ENCODE peak calls at places on chromosomes 5 and 9, in ten cellular contexts. One of them, this sample, is unnamed.

GRCh38 chr5:150621301-150621700 is 19.2 kb upstream of the SYNPO start:
- DNase-seq in heart left ventricle: no peak
- DNase-seq in IMR-90: no peak
- DNase-seq in tibial nerve: no peak
- DNase-seq in NB4: no peak
- DNase-seq in adrenal gland: no peak
- DNase-seq in H1: no peak
- DNase-seq in GM12878: no peak
- DNase-seq in thyroid gland: no peak
- DNase-seq in H54: no peak
- DNase-seq in this sample: no peak

GRCh38 chr5:63250939-63251338 is 672.3 kb downstream of the LRRC70 start:
- DNase-seq in adrenal gland: no peak
- DNase-seq in GM12878: no peak
- DNase-seq in NB4: no peak
- DNase-seq in IMR-90: no peak
- DNase-seq in heart left ventricle: no peak
- DNase-seq in H54: no peak
- DNase-seq in H1: no peak
- DNase-seq in tibial nerve: no peak
- DNase-seq in thyroid gland: no peak
- DNase-seq in this sample: no peak

GRCh38 chr5:159533197-159533596 is 202.9 kb upstream of the IL12B start:
- DNase-seq in GM12878: no peak
- DNase-seq in adrenal gland: no peak
- DNase-seq in heart left ventricle: no peak
- DNase-seq in thyroid gland: no peak
- DNase-seq in H54: no peak
- DNase-seq in tibial nerve: no peak
- DNase-seq in IMR-90: peak
- DNase-seq in H1: no peak
- DNase-seq in NB4: no peak
- DNase-seq in this sample: no peak

GRCh38 chr9:4303002-4303401 is 3.1 kb upstream of the GLIS3 start:
- DNase-seq in H54: no peak
- DNase-seq in thyroid gland: no peak
- DNase-seq in tibial nerve: no peak
- DNase-seq in IMR-90: peak
- DNase-seq in NB4: no peak
- DNase-seq in heart left ventricle: no peak
- DNase-seq in GM12878: no peak
- DNase-seq in adrenal gland: no peak
- DNase-seq in H1: no peak
- DNase-seq in this sample: no peak

GRCh38 chr5:53779541-53779981 is 219.1 kb downstream of the NDUFS4 start:
- DNase-seq in heart left ventricle: peak
- DNase-seq in tibial nerve: no peak
- DNase-seq in H54: peak
- DNase-seq in thyroid gland: peak
- DNase-seq in adrenal gland: peak
- DNase-seq in H1: no peak
- DNase-seq in IMR-90: peak
- DNase-seq in NB4: no peak
- DNase-seq in GM12878: no peak
- DNase-seq in this sample: no peak

GRCh38 chr9:123712399-123712798 is 217.5 kb downstream of the DENND1A start:
- DNase-seq in H1: no peak
- DNase-seq in adrenal gland: no peak
- DNase-seq in tibial nerve: no peak
- DNase-seq in NB4: no peak
- DNase-seq in heart left ventricle: no peak
- DNase-seq in H54: no peak
- DNase-seq in GM12878: no peak
- DNase-seq in IMR-90: peak
- DNase-seq in thyroid gland: no peak
- DNase-seq in this sample: no peak

GRCh38 chr5:167573274-167574127 is 717.9 kb upstream of the WWC1 start:
- DNase-seq in NB4: no peak
- DNase-seq in H1: peak
- DNase-seq in H54: peak
- DNase-seq in IMR-90: peak
- DNase-seq in adrenal gland: peak
- DNase-seq in heart left ventricle: no peak
- DNase-seq in thyroid gland: peak
- DNase-seq in tibial nerve: no peak
- DNase-seq in GM12878: no peak
- DNase-seq in this sample: no peak

GRCh38 chr9:88651682-88652633 is 117.0 kb downstream of the NXNL2 start:
- DNase-seq in adrenal gland: peak
- DNase-seq in IMR-90: peak
- DNase-seq in heart left ventricle: peak
- DNase-seq in H1: no peak
- DNase-seq in H54: peak
- DNase-seq in NB4: peak
- DNase-seq in GM12878: no peak
- DNase-seq in tibial nerve: peak
- DNase-seq in thyroid gland: peak
- DNase-seq in this sample: no peak

GRCh38 chr5:43363445-43364152 is 48.6 kb downstream of the CCL28 start:
- DNase-seq in heart left ventricle: no peak
- DNase-seq in adrenal gland: no peak
- DNase-seq in NB4: no peak
- DNase-seq in GM12878: no peak
- DNase-seq in H1: no peak
- DNase-seq in tibial nerve: no peak
- DNase-seq in H54: no peak
- DNase-seq in thyroid gland: peak
- DNase-seq in IMR-90: no peak
- DNase-seq in this sample: no peak

GRCh38 chr9:130478152-130478551 is 33.4 kb downstream of the ASS1 start:
- DNase-seq in adrenal gland: no peak
- DNase-seq in tibial nerve: no peak
- DNase-seq in IMR-90: no peak
- DNase-seq in H1: no peak
- DNase-seq in heart left ventricle: no peak
- DNase-seq in thyroid gland: no peak
- DNase-seq in NB4: no peak
- DNase-seq in H54: no peak
- DNase-seq in GM12878: no peak
- DNase-seq in this sample: no peak

DNA sequence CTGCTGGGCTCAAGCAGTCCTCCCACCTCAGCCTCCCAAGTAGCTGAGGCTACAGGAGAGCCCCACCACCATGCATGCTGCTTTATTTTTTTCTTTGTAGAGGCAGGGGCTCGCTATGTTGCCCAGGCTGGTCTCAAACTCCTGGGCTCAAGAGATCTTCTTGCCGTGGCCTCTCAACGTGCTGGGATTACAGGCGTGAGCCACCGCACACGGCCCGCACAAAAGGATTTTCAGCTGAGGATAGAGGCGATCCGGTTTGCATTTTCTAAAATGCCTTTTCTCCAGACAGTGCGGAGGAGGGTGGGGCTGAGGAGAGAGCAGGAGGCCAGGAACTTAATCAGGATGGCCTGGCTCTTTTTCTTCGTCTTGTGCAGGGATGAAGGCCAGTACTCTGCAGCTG is 6.9 kb downstream of the HRH2 start:
- DNase-seq in GM12878: no peak
- DNase-seq in thyroid gland: no peak
- DNase-seq in H54: no peak
- DNase-seq in tibial nerve: no peak
- DNase-seq in IMR-90: no peak
- DNase-seq in adrenal gland: no peak
- DNase-seq in NB4: no peak
- DNase-seq in H1: no peak
- DNase-seq in heart left ventricle: no peak
- DNase-seq in this sample: no peak
- TF ChIP-seq POLR2A in GM12878: no peak
- TF ChIP-seq POLR2A in thyroid gland: no peak
- TF ChIP-seq POLR2A in H54: no peak
- TF ChIP-seq POLR2A in tibial nerve: no peak
- TF ChIP-seq POLR2A in IMR-90: no peak
- TF ChIP-seq POLR2A in adrenal gland: no peak
- TF ChIP-seq POLR2A in NB4: no peak
- TF ChIP-seq POLR2A in H1: no peak
- TF ChIP-seq POLR2A in heart left ventricle: no peak
- TF ChIP-seq POLR2A in this sample: no peak

GRCh38 chr5:103245773-103246172 is 12.8 kb upstream of the MACIR start:
- DNase-seq in H54: no peak
- DNase-seq in GM12878: no peak
- DNase-seq in heart left ventricle: no peak
- DNase-seq in adrenal gland: no peak
- DNase-seq in thyroid gland: no peak
- DNase-seq in tibial nerve: no peak
- DNase-seq in NB4: no peak
- DNase-seq in IMR-90: no peak
- DNase-seq in H1: no peak
- DNase-seq in this sample: no peak
- TF ChIP-seq POLR2A in H54: no peak
- TF ChIP-seq POLR2A in GM12878: no peak
- TF ChIP-seq POLR2A in heart left ventricle: no peak
- TF ChIP-seq POLR2A in adrenal gland: no peak
- TF ChIP-seq POLR2A in thyroid gland: no peak
- TF ChIP-seq POLR2A in tibial nerve: no peak
- TF ChIP-seq POLR2A in NB4: no peak
- TF ChIP-seq POLR2A in IMR-90: no peak
- TF ChIP-seq POLR2A in H1: no peak
- TF ChIP-seq POLR2A in this sample: no peak

GRCh38 chr9:134206317-134207300 is 42.2 kb upstream of the RNU6ATAC start:
- DNase-seq in H1: no peak
- DNase-seq in thyroid gland: no peak
- DNase-seq in tibial nerve: no peak
- DNase-seq in NB4: no peak
- DNase-seq in adrenal gland: no peak
- DNase-seq in H54: no peak
- DNase-seq in GM12878: no peak
- DNase-seq in IMR-90: no peak
- DNase-seq in heart left ventricle: no peak
- DNase-seq in this sample: no peak
- TF ChIP-seq POLR2A in H1: no peak
- TF ChIP-seq POLR2A in thyroid gland: no peak
- TF ChIP-seq POLR2A in tibial nerve: no peak
- TF ChIP-seq POLR2A in NB4: no peak
- TF ChIP-seq POLR2A in adrenal gland: no peak
- TF ChIP-seq POLR2A in H54: peak
- TF ChIP-seq POLR2A in GM12878: no peak
- TF ChIP-seq POLR2A in IMR-90: no peak
- TF ChIP-seq POLR2A in heart left ventricle: no peak
- TF ChIP-seq POLR2A in this sample: no peak

DNA sequence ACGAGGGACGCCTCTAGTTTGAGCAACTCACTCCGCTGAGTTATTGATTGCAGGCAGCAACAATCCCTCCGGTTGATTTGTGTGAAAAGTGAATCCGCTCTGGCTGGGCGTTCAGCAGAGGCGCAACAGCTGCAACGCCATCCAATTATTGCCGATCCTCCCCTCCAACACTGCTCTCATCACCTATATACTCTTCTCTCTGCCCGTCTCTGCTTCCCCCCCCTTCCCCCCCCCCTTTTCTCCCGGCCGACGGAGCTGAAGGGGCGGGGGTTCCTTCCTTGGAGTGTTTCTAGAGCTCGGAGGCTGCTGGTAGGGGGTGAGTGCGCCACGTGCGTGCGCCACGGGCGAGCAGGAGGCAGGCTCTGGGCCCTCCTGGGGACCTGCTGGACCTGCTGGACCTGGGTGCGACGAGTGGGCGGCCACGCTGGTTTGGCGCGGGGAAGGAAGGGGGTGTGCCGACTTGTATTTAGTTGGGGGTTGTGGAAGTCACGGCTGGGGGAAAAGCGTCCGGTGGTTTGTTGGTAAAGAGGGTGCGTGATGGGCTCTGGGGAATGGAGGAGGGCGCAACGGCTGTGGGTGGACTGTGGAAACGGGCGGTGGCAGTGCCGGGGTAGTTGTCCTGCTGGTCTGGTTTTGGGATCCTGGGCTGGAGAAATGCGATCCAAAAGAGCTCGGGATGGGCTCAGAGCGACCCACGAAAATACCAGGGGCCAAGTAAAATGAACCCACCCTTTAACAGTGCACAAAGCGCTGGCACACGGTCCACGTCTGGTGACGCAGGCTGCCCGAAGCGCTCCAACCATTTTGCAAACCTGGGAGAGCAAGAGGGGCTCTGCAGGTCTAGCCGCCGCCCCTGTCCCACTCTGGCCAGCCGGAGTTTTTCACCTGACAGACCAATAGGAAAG is 6.4 kb upstream of the MEF2C start:
- DNase-seq in GM12878: no peak
- DNase-seq in tibial nerve: peak
- DNase-seq in IMR-90: peak
- DNase-seq in H54: peak
- DNase-seq in H1: no peak
- DNase-seq in heart left ventricle: peak
- DNase-seq in NB4: no peak
- DNase-seq in adrenal gland: peak
- DNase-seq in thyroid gland: peak
- DNase-seq in this sample: peak
- TF ChIP-seq POLR2A in GM12878: peak
- TF ChIP-seq POLR2A in tibial nerve: peak
- TF ChIP-seq POLR2A in IMR-90: no peak
- TF ChIP-seq POLR2A in H54: no peak
- TF ChIP-seq POLR2A in H1: no peak
- TF ChIP-seq POLR2A in heart left ventricle: no peak
- TF ChIP-seq POLR2A in NB4: no peak
- TF ChIP-seq POLR2A in adrenal gland: no peak
- TF ChIP-seq POLR2A in thyroid gland: peak
- TF ChIP-seq POLR2A in this sample: peak

This sample was measured in erythroblast.